ENCODE peak calls at places on chromosome 5, in nine cellular contexts. S, I, V, F, M, X, C, H and T are unnamed samples.

GRCh38 chr5:19058216-19058615 is 929.8 kb downstream of the CDH18 start:
- DNase-seq in S (no peak), I (no peak), V (no peak), F (no peak), M (no peak), X (no peak), C (no peak), H (no peak), T (no peak)

GRCh38 chr5:1344975-1345838 is at the start of gene CLPTM1L:
- DNase-seq in S (peak), I (peak), V (peak), F (peak), M (peak), X (peak), C (peak), H (peak), T (peak)

GRCh38 chr5:140964356-140964755 is 1.9 kb upstream of the PCDHAC2 start:
- DNase-seq in S (no peak), I (no peak), V (no peak), F (no peak), M (no peak), X (no peak), C (no peak), H (no peak), T (no peak)

GRCh38 chr5:142915840-142916424 is 145.8 kb downstream of the ARHGAP26 start:
- DNase-seq in S (no peak), I (no peak), V (peak), F (no peak), M (no peak), X (peak), C (no peak), H (peak), T (no peak)

GRCh38 chr5:15687401-15687800 is 187.4 kb downstream of the FBXL7 start:
- DNase-seq in S (no peak), I (no peak), V (peak), F (no peak), M (no peak), X (no peak), C (no peak), H (no peak), T (no peak)

GRCh38 chr5:59152701-59153245 is 569.9 kb downstream of the RAB3C start:
- DNase-seq in S (no peak), I (no peak), V (no peak), F (no peak), M (no peak), X (no peak), C (no peak), H (no peak), T (no peak)

GRCh38 chr5:103532116-103532734 is 30.4 kb downstream of the NUDT12 start:
- DNase-seq in S (no peak), I (no peak), V (no peak), F (no peak), M (no peak), X (no peak), C (no peak), H (no peak), T (no peak)

GRCh38 chr5:16992006-16992405 is 55.9 kb upstream of the MYO10 start:
- DNase-seq in S (no peak), I (no peak), V (no peak), F (peak), M (no peak), X (no peak), C (no peak), H (no peak), T (no peak)

GRCh38 chr5:178380086-178380485 is 147.5 kb upstream of the PHYKPL start:
- DNase-seq in S (no peak), I (no peak), V (no peak), F (no peak), M (no peak), X (no peak), C (peak), H (no peak), T (no peak)

GRCh38 chr5:9066349-9066748 is 479.5 kb downstream of the SEMA5A start:
- DNase-seq in S (no peak), I (no peak), V (no peak), F (no peak), M (no peak), X (no peak), C (no peak), H (no peak), T (no peak)

GRCh38 chr5:156331845-156332244 is 4.9 kb downstream of the SGCD start:
- DNase-seq in S (no peak), I (no peak), V (no peak), F (no peak), M (no peak), X (no peak), C (no peak), H (no peak), T (no peak)

GRCh38 chr5:144276034-144276822 is 105.6 kb downstream of the KCTD16 start:
- DNase-seq in S (no peak), I (no peak), V (peak), F (no peak), M (no peak), X (no peak), C (no peak), H (no peak), T (no peak)

GRCh38 chr5:671459-672328 is 21.5 kb downstream of the TPPP start:
- DNase-seq in S (peak), I (peak), V (peak), F (peak), M (peak), X (peak), C (peak), H (peak), T (peak)

GRCh38 chr5:28310696-28311095 is 1272.3 kb upstream of the CDH9 start:
- DNase-seq in S (no peak), I (no peak), V (no peak), F (no peak), M (no peak), X (no peak), C (no peak), H (no peak), T (no peak)

GRCh38 chr5:155004138-155004744 is 9.3 kb upstream of the KIF4B start:
- DNase-seq in S (no peak), I (no peak), V (peak), F (no peak), M (peak), X (peak), C (no peak), H (no peak), T (no peak)

GRCh38 chr5:177369050-177369912 is 11.6 kb downstream of the RGS14 start:
- DNase-seq in S (no peak), I (no peak), V (peak), F (no peak), M (peak), X (no peak), C (no peak), H (peak), T (no peak)